ENCODE peak calls at places on chromosomes 3 and 15, in ten cellular contexts. One of them, this sample, is unnamed.

GRCh38 chr3:151383956-151384355 is 597 bp downstream of the P2RY12 start:
- DNase-seq in HL-60: no peak
- DNase-seq in uterus: no peak
- DNase-seq in HFFc6: no peak
- DNase-seq in epithelial cell of esophagus: no peak
- DNase-seq in brain microvascular endothelial cell: no peak
- DNase-seq in left ventricle myocardium inferior: no peak
- DNase-seq in omental fat pad: no peak
- DNase-seq in foreskin keratinocyte: no peak
- DNase-seq in choroid plexus epithelial cell: no peak
- DNase-seq in this sample: no peak

GRCh38 chr3:105513886-105514285 is 147.2 kb downstream of the ALCAM start:
- DNase-seq in HL-60: no peak
- DNase-seq in uterus: no peak
- DNase-seq in HFFc6: peak; percentile 52
- DNase-seq in epithelial cell of esophagus: no peak
- DNase-seq in brain microvascular endothelial cell: no peak
- DNase-seq in left ventricle myocardium inferior: no peak
- DNase-seq in omental fat pad: no peak
- DNase-seq in foreskin keratinocyte: no peak
- DNase-seq in choroid plexus epithelial cell: no peak
- DNase-seq in this sample: no peak

GRCh38 chr3:139238281-139239030 is 105.4 kb upstream of the MRPS22 start:
- DNase-seq in HL-60: no peak
- DNase-seq in uterus: no peak
- DNase-seq in HFFc6: no peak
- DNase-seq in epithelial cell of esophagus: no peak
- DNase-seq in brain microvascular endothelial cell: no peak
- DNase-seq in left ventricle myocardium inferior: no peak
- DNase-seq in omental fat pad: no peak
- DNase-seq in foreskin keratinocyte: no peak
- DNase-seq in choroid plexus epithelial cell: no peak
- DNase-seq in this sample: no peak

GRCh38 chr3:196073188-196073838 is 8.6 kb downstream of the TFRC start:
- DNase-seq in HL-60: peak; percentile 72
- DNase-seq in uterus: peak; percentile 65
- DNase-seq in HFFc6: peak; percentile 23
- DNase-seq in epithelial cell of esophagus: peak; percentile 70
- DNase-seq in brain microvascular endothelial cell: peak; percentile 32
- DNase-seq in left ventricle myocardium inferior: peak; percentile 34
- DNase-seq in omental fat pad: no peak
- DNase-seq in foreskin keratinocyte: peak; percentile 30
- DNase-seq in choroid plexus epithelial cell: peak; percentile 76
- DNase-seq in this sample: peak; percentile 39

GRCh38 chr3:171542976-171543375 is 82.8 kb upstream of the TNIK start:
- DNase-seq in HL-60: no peak
- DNase-seq in uterus: no peak
- DNase-seq in HFFc6: no peak
- DNase-seq in epithelial cell of esophagus: peak; percentile 33
- DNase-seq in brain microvascular endothelial cell: no peak
- DNase-seq in left ventricle myocardium inferior: no peak
- DNase-seq in omental fat pad: no peak
- DNase-seq in foreskin keratinocyte: no peak
- DNase-seq in choroid plexus epithelial cell: no peak
- DNase-seq in this sample: no peak

GRCh38 chr3:114569186-114569585 is 275.4 kb downstream of the TIGIT start:
- DNase-seq in HL-60: no peak
- DNase-seq in uterus: no peak
- DNase-seq in HFFc6: no peak
- DNase-seq in epithelial cell of esophagus: no peak
- DNase-seq in brain microvascular endothelial cell: no peak
- DNase-seq in left ventricle myocardium inferior: no peak
- DNase-seq in omental fat pad: no peak
- DNase-seq in foreskin keratinocyte: peak; percentile 19
- DNase-seq in choroid plexus epithelial cell: peak; percentile 31
- DNase-seq in this sample: no peak

GRCh38 chr3:41716391-41716910 is 245.5 kb downstream of the ULK4 start:
- DNase-seq in HL-60: no peak
- DNase-seq in uterus: no peak
- DNase-seq in HFFc6: no peak
- DNase-seq in epithelial cell of esophagus: peak; percentile 11
- DNase-seq in brain microvascular endothelial cell: no peak
- DNase-seq in left ventricle myocardium inferior: no peak
- DNase-seq in omental fat pad: no peak
- DNase-seq in foreskin keratinocyte: no peak
- DNase-seq in choroid plexus epithelial cell: peak; percentile 68
- DNase-seq in this sample: no peak

GRCh38 chr15:65067645-65068416 is at the start of gene RASL12:
- DNase-seq in HL-60: no peak
- DNase-seq in uterus: peak; percentile 63
- DNase-seq in HFFc6: no peak
- DNase-seq in epithelial cell of esophagus: no peak
- DNase-seq in brain microvascular endothelial cell: no peak
- DNase-seq in left ventricle myocardium inferior: peak; percentile 52
- DNase-seq in omental fat pad: no peak
- DNase-seq in foreskin keratinocyte: no peak
- DNase-seq in choroid plexus epithelial cell: no peak
- DNase-seq in this sample: no peak

GRCh38 chr3:17645074-17645698 is 97.2 kb downstream of the TBC1D5 start:
- DNase-seq in HL-60: peak; percentile 55
- DNase-seq in uterus: peak; percentile 17
- DNase-seq in HFFc6: peak; percentile 64
- DNase-seq in epithelial cell of esophagus: peak; percentile 78
- DNase-seq in brain microvascular endothelial cell: peak; percentile 66
- DNase-seq in left ventricle myocardium inferior: no peak
- DNase-seq in omental fat pad: no peak
- DNase-seq in foreskin keratinocyte: peak; percentile 59
- DNase-seq in choroid plexus epithelial cell: peak; percentile 86
- DNase-seq in this sample: no peak

GRCh38 chr3:29802057-29802456 is 521.2 kb downstream of the RBMS3 start:
- DNase-seq in HL-60: no peak
- DNase-seq in uterus: no peak
- DNase-seq in HFFc6: no peak
- DNase-seq in epithelial cell of esophagus: no peak
- DNase-seq in brain microvascular endothelial cell: peak; percentile 20
- DNase-seq in left ventricle myocardium inferior: no peak
- DNase-seq in omental fat pad: no peak
- DNase-seq in foreskin keratinocyte: no peak
- DNase-seq in choroid plexus epithelial cell: no peak
- DNase-seq in this sample: no peak

GRCh38 chr3:109033000-109033660 is 79.5 kb upstream of the GUCA1C start:
- DNase-seq in HL-60: no peak
- DNase-seq in uterus: no peak
- DNase-seq in HFFc6: no peak
- DNase-seq in epithelial cell of esophagus: no peak
- DNase-seq in brain microvascular endothelial cell: no peak
- DNase-seq in left ventricle myocardium inferior: no peak
- DNase-seq in omental fat pad: no peak
- DNase-seq in foreskin keratinocyte: no peak
- DNase-seq in choroid plexus epithelial cell: no peak
- DNase-seq in this sample: no peak

GRCh38 chr15:36278219-36278618 is 301.2 kb upstream of the CDIN1 start:
- DNase-seq in HL-60: no peak
- DNase-seq in uterus: no peak
- DNase-seq in HFFc6: peak; percentile 41
- DNase-seq in epithelial cell of esophagus: peak; percentile 19
- DNase-seq in brain microvascular endothelial cell: peak; percentile 18
- DNase-seq in left ventricle myocardium inferior: no peak
- DNase-seq in omental fat pad: no peak
- DNase-seq in foreskin keratinocyte: no peak
- DNase-seq in choroid plexus epithelial cell: peak; percentile 54
- DNase-seq in this sample: no peak
- TF ChIP-seq CTCF in HL-60: peak; percentile 30
- TF ChIP-seq CTCF in uterus: no peak
- TF ChIP-seq CTCF in HFFc6: peak; percentile 68
- TF ChIP-seq CTCF in epithelial cell of esophagus: peak; percentile 12
- TF ChIP-seq CTCF in brain microvascular endothelial cell: peak; percentile 53
- TF ChIP-seq CTCF in left ventricle myocardium inferior: no peak
- TF ChIP-seq CTCF in omental fat pad: no peak
- TF ChIP-seq CTCF in foreskin keratinocyte: peak; percentile 51
- TF ChIP-seq CTCF in choroid plexus epithelial cell: peak; percentile 35
- TF ChIP-seq CTCF in this sample: no peak

GRCh38 chr3:63911901-63912767 is at the start of gene SCAANT1:
- DNase-seq in HL-60: peak; percentile 81
- DNase-seq in uterus: peak; percentile 92
- DNase-seq in HFFc6: peak; percentile 87
- DNase-seq in epithelial cell of esophagus: peak; percentile 93
- DNase-seq in brain microvascular endothelial cell: peak; percentile 79
- DNase-seq in left ventricle myocardium inferior: peak; percentile 92
- DNase-seq in omental fat pad: peak; percentile 57
- DNase-seq in foreskin keratinocyte: peak; percentile 81
- DNase-seq in choroid plexus epithelial cell: peak; percentile 95
- DNase-seq in this sample: peak; percentile 81
- TF ChIP-seq CTCF in HL-60: no peak
- TF ChIP-seq CTCF in uterus: no peak
- TF ChIP-seq CTCF in HFFc6: peak; percentile 46
- TF ChIP-seq CTCF in epithelial cell of esophagus: no peak
- TF ChIP-seq CTCF in brain microvascular endothelial cell: peak; percentile 2
- TF ChIP-seq CTCF in left ventricle myocardium inferior: peak; percentile 32
- TF ChIP-seq CTCF in omental fat pad: no peak
- TF ChIP-seq CTCF in foreskin keratinocyte: peak; percentile 14
- TF ChIP-seq CTCF in choroid plexus epithelial cell: no peak
- TF ChIP-seq CTCF in this sample: no peak

DNA sequence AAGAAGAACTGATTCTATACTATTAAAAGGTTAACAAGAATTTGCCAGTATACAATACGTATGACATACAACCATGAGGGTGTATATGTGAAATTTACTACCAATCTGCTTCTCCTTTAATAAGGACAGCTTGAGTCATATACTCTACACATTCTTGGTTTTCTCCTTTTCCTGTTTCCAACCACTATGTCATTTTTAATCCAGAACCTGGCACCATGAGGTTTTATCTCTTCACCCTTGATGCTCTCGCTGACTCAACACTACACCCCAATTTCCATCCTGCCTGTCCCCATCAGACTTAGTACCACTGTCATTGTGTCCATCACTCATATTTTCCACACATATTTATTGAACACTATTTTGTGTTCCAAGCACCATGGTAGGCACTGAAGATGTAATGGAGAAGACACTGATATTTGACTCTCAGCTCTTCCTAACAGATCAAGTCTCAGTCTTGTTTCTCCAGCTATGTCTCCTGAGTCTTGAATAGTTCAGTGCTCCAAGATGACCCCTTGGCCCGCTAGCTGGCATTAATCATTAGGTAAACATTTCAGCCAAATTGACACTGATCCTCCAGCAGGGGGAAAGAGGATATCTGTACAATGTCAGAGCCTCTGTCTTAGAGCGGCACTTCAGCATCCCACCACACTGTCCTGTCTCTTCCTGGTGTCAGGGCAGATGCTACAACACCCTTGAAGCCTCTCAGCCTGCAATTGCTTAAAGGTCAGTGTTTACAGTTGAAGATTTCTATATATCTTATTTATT is 11.2 kb upstream of the COL8A1 start:
- DNase-seq in HL-60: no peak
- DNase-seq in uterus: no peak
- DNase-seq in HFFc6: peak; percentile 27
- DNase-seq in epithelial cell of esophagus: no peak
- DNase-seq in brain microvascular endothelial cell: peak; percentile 51
- DNase-seq in left ventricle myocardium inferior: no peak
- DNase-seq in omental fat pad: no peak
- DNase-seq in foreskin keratinocyte: no peak
- DNase-seq in choroid plexus epithelial cell: no peak
- DNase-seq in this sample: no peak
- TF ChIP-seq CTCF in HL-60: no peak
- TF ChIP-seq CTCF in uterus: no peak
- TF ChIP-seq CTCF in HFFc6: peak; percentile 56
- TF ChIP-seq CTCF in epithelial cell of esophagus: no peak
- TF ChIP-seq CTCF in brain microvascular endothelial cell: peak; percentile 61
- TF ChIP-seq CTCF in left ventricle myocardium inferior: no peak
- TF ChIP-seq CTCF in omental fat pad: no peak
- TF ChIP-seq CTCF in foreskin keratinocyte: no peak
- TF ChIP-seq CTCF in choroid plexus epithelial cell: peak; percentile 36
- TF ChIP-seq CTCF in this sample: no peak

GRCh38 chr3:38756892-38757291 is 59.1 kb downstream of the SCN10A start:
- DNase-seq in HL-60: no peak
- DNase-seq in uterus: no peak
- DNase-seq in HFFc6: no peak
- DNase-seq in epithelial cell of esophagus: no peak
- DNase-seq in brain microvascular endothelial cell: no peak
- DNase-seq in left ventricle myocardium inferior: no peak
- DNase-seq in omental fat pad: no peak
- DNase-seq in foreskin keratinocyte: no peak
- DNase-seq in choroid plexus epithelial cell: no peak
- DNase-seq in this sample: no peak

GRCh38 chr3:38755130-38755529 is 60.9 kb downstream of the SCN10A start:
- DNase-seq in HL-60: no peak
- DNase-seq in uterus: no peak
- DNase-seq in HFFc6: no peak
- DNase-seq in epithelial cell of esophagus: peak; percentile 4
- DNase-seq in brain microvascular endothelial cell: peak; percentile 11
- DNase-seq in left ventricle myocardium inferior: no peak
- DNase-seq in omental fat pad: no peak
- DNase-seq in foreskin keratinocyte: no peak
- DNase-seq in choroid plexus epithelial cell: peak; percentile 26
- DNase-seq in this sample: no peak

GRCh38 chr3:38763569-38763968 is 52.4 kb downstream of the SCN10A start:
- DNase-seq in HL-60: no peak
- DNase-seq in uterus: no peak
- DNase-seq in HFFc6: no peak
- DNase-seq in epithelial cell of esophagus: no peak
- DNase-seq in brain microvascular endothelial cell: no peak
- DNase-seq in left ventricle myocardium inferior: no peak
- DNase-seq in omental fat pad: no peak
- DNase-seq in foreskin keratinocyte: no peak
- DNase-seq in choroid plexus epithelial cell: no peak
- DNase-seq in this sample: no peak

GRCh38 chr3:38758557-38758956 is 57.5 kb downstream of the SCN10A start:
- DNase-seq in HL-60: no peak
- DNase-seq in uterus: no peak
- DNase-seq in HFFc6: no peak
- DNase-seq in epithelial cell of esophagus: no peak
- DNase-seq in brain microvascular endothelial cell: no peak
- DNase-seq in left ventricle myocardium inferior: no peak
- DNase-seq in omental fat pad: no peak
- DNase-seq in foreskin keratinocyte: no peak
- DNase-seq in choroid plexus epithelial cell: no peak
- DNase-seq in this sample: no peak
- TF ChIP-seq CTCF in HL-60: no peak
- TF ChIP-seq CTCF in uterus: no peak
- TF ChIP-seq CTCF in HFFc6: no peak
- TF ChIP-seq CTCF in epithelial cell of esophagus: no peak
- TF ChIP-seq CTCF in brain microvascular endothelial cell: no peak
- TF ChIP-seq CTCF in left ventricle myocardium inferior: no peak
- TF ChIP-seq CTCF in omental fat pad: no peak
- TF ChIP-seq CTCF in foreskin keratinocyte: no peak
- TF ChIP-seq CTCF in choroid plexus epithelial cell: no peak
- TF ChIP-seq CTCF in this sample: no peak

GRCh38 chr3:44338828-44339127 is 212 bp downstream of the TCAIM start:
- DNase-seq in HL-60: no peak
- DNase-seq in uterus: no peak
- DNase-seq in HFFc6: no peak
- DNase-seq in epithelial cell of esophagus: no peak
- DNase-seq in brain microvascular endothelial cell: no peak
- DNase-seq in left ventricle myocardium inferior: no peak
- DNase-seq in omental fat pad: no peak
- DNase-seq in foreskin keratinocyte: no peak
- DNase-seq in choroid plexus epithelial cell: no peak
- DNase-seq in this sample: no peak
- TF ChIP-seq CTCF in HL-60: no peak
- TF ChIP-seq CTCF in uterus: no peak
- TF ChIP-seq CTCF in HFFc6: no peak
- TF ChIP-seq CTCF in epithelial cell of esophagus: no peak
- TF ChIP-seq CTCF in brain microvascular endothelial cell: no peak
- TF ChIP-seq CTCF in left ventricle myocardium inferior: no peak
- TF ChIP-seq CTCF in omental fat pad: no peak
- TF ChIP-seq CTCF in foreskin keratinocyte: no peak
- TF ChIP-seq CTCF in choroid plexus epithelial cell: no peak
- TF ChIP-seq CTCF in this sample: no peak